ENCODE peak calls at places on chromosomes 13 and 19, in four cellular contexts. Z is tibial nerve, O is mucosa of descending colon, B is astrocyte of the cerebellum. S is an unnamed sample.

GRCh38 chr19:48491793-48492123 is 19.9 kb downstream of the LMTK3 start:
- DNase-seq in O (no peak), Z (no peak), B (no peak), S (no peak)

GRCh38 chr13:45055902-45056648 is 64.2 kb upstream of the GTF2F2 start:
- DNase-seq in Z (peak), O (no peak), B (peak), S (peak)

GRCh38 chr13:114202581-114202980 is 23.5 kb downstream of the CFAP97D2 start:
- DNase-seq in O (no peak), B (no peak), Z (no peak), S (no peak)

GRCh38 chr13:30805132-30805537 is 69.8 kb downstream of the ALOX5AP start:
- DNase-seq in O (no peak), Z (no peak), B (no peak), S (no peak)

GRCh38 chr19:39759457-39760184 is 19.0 kb upstream of the LEUTX start:
- DNase-seq in O (no peak), B (no peak), Z (no peak), S (no peak)

GRCh38 chr19:55647732-55648656 is at the start of gene CCDC106:
- DNase-seq in O (peak), Z (peak), B (no peak), S (peak)

GRCh38 chr19:9250630-9251029 is at the start of gene OR7E24:
- DNase-seq in B (no peak), Z (no peak), O (no peak), S (no peak)

GRCh38 chr19:12543855-12544254 is 7.4 kb downstream of the ZNF564 start:
- DNase-seq in Z (no peak), O (no peak), B (no peak), S (no peak)

GRCh38 chr13:79485014-79485441 is 4.1 kb downstream of the NDFIP2 start:
- DNase-seq in Z (no peak), B (peak), O (no peak), S (peak)

GRCh38 chr19:34487651-34488051 is 6.1 kb downstream of the WTIP start:
- DNase-seq in B (no peak), Z (no peak), O (no peak), S (no peak)

GRCh38 chr13:27053902-27054595 is 117.6 kb downstream of the USP12 start:
- DNase-seq in B (peak), O (no peak), Z (no peak), S (peak)

GRCh38 chr13:24741016-24741662 is 22.8 kb upstream of the RNF17 start:
- DNase-seq in Z (no peak), B (no peak), O (no peak), S (no peak)

GRCh38 chr19:4594199-4594598 is 34.7 kb upstream of the SEMA6B start:
- DNase-seq in O (no peak), B (no peak), Z (no peak), S (no peak)

GRCh38 chr19:8361921-8362793 is 1.8 kb upstream of the ANGPTL4 start:
- DNase-seq in Z (peak), B (peak), O (peak), S (peak)

GRCh38 chr19:54232552-54232934 is 9.7 kb upstream of the LILRB3 start:
- DNase-seq in B (no peak), Z (no peak), O (no peak), S (no peak)

GRCh38 chr13:32407854-32408253 is 20.1 kb downstream of the N4BP2L1 start:
- DNase-seq in B (no peak), Z (no peak), O (no peak), S (no peak)

S was measured in fibroblast of the conjunctiva.